ENCODE peak calls at places on chromosomes 5 and 9, in ten cellular contexts. K, L, W, X, C, Q, D, V, H and T are unnamed samples. For H3K4me1, the result is how much of the 10 kb centered on the place peaks cover.

GRCh38 chr9:6833518-6834192 is 75.9 kb downstream of the KDM4C start:
- DNase-seq in K (no peak), L (no peak), W (no peak), X (no peak), C (peak), Q (no peak), D (no peak), V (no peak), H (no peak), T (no peak)

GRCh38 chr5:1515311-1515920 is 8.3 kb downstream of the LPCAT1 start:
- DNase-seq in K (peak), L (no peak), W (no peak), X (peak), C (no peak), Q (peak), D (no peak), V (no peak), H (no peak), T (no peak)

GRCh38 chr9:126935630-126936029 is 21.0 kb downstream of the RALGPS1 start:
- DNase-seq in K (no peak), L (no peak), W (no peak), X (no peak), C (peak), Q (no peak), D (no peak), V (no peak), H (no peak), T (no peak)

GRCh38 chr5:35803221-35803651 is 53.5 kb upstream of the IL7R start:
- DNase-seq in K (no peak), L (peak), W (peak), X (no peak), C (peak), Q (no peak), D (no peak), V (no peak), H (no peak), T (peak)

GRCh38 chr5:180026320-180026719 is 45.2 kb downstream of the RNF130 start:
- DNase-seq in K (no peak), L (no peak), W (no peak), X (no peak), C (peak), Q (no peak), D (no peak), V (no peak), H (peak), T (no peak)

GRCh38 chr9:137369911-137370630 is 52.9 kb downstream of the EXD3 start:
- DNase-seq in K (no peak), L (no peak), W (no peak), X (no peak), C (no peak), Q (no peak), D (no peak), V (no peak), H (no peak), T (no peak)

GRCh38 chr5:82793808-82794419 is 283.3 kb downstream of the TMEM167A start:
- DNase-seq in K (no peak), L (peak), W (peak), X (peak), C (peak), Q (no peak), D (peak), V (no peak), H (no peak), T (peak)

GRCh38 chr9:69964446-69964845 is 79.2 kb upstream of the MAMDC2 start:
- DNase-seq in K (no peak), L (no peak), W (no peak), X (no peak), C (no peak), Q (no peak), D (no peak), V (no peak), H (no peak), T (no peak)

GRCh38 chr5:175444060-175444904 is at the start of gene DRD1:
- DNase-seq in K (peak), L (peak), W (peak), X (peak), C (peak), Q (no peak), D (no peak), V (no peak), H (peak), T (peak)

GRCh38 chr5:107456281-107456715 is 214.4 kb downstream of the EFNA5 start:
- DNase-seq in K (no peak), L (no peak), W (no peak), X (no peak), C (no peak), Q (no peak), D (no peak), V (no peak), H (peak), T (no peak)

GRCh38 chr9:126233175-126233574 is 93.5 kb upstream of the MVB12B start:
- DNase-seq in K (no peak), L (no peak), W (no peak), X (no peak), C (no peak), Q (no peak), D (no peak), V (no peak), H (no peak), T (no peak)

GRCh38 chr9:127018935-127019334 is 103.5 kb downstream of the ANGPTL2 start:
- DNase-seq in K (no peak), L (no peak), W (no peak), X (no peak), C (peak), Q (no peak), D (no peak), V (no peak), H (no peak), T (no peak)

GRCh38 chr5:36422957-36423356 is 121.3 kb upstream of the RANBP3L start:
- DNase-seq in K (no peak), L (peak), W (no peak), X (no peak), C (peak), Q (no peak), D (no peak), V (peak), H (peak), T (no peak)

GRCh38 chr9:107890921-107891465 is 401.4 kb upstream of the KLF4 start:
- DNase-seq in K (no peak), L (no peak), W (no peak), X (no peak), C (peak), Q (no peak), D (no peak), V (no peak), H (peak), T (no peak)

GRCh38 chr5:169429044-169429443 is 128.1 kb upstream of the SLIT3 start:
- DNase-seq in K (peak), L (no peak), W (no peak), X (no peak), C (peak), Q (no peak), D (no peak), V (no peak), H (no peak), T (no peak)

GRCh38 chr5:127568166-127568565 is 50.7 kb downstream of the PRRC1 start:
- DNase-seq in K (no peak), L (no peak), W (no peak), X (no peak), C (no peak), Q (no peak), D (no peak), V (no peak), H (no peak), T (no peak)

GRCh38 chr5:74916831-74917710 is 50.9 kb upstream of the FAM169A start:
- DNase-seq in K (no peak), L (no peak), W (no peak), X (no peak), C (peak), Q (no peak), D (no peak), V (peak), H (peak), T (no peak)

GRCh38 chr5:115096034-115096769 is 73.5 kb downstream of the TRIM36 start:
- DNase-seq in K (no peak), L (peak), W (no peak), X (no peak), C (no peak), Q (no peak), D (no peak), V (no peak), H (no peak), T (no peak)

GRCh38 chr9:114893622-114894021 is 36.8 kb downstream of the TNFSF8 start:
- DNase-seq in K (no peak), L (no peak), W (no peak), X (no peak), C (peak), Q (no peak), D (no peak), V (peak), H (peak), T (no peak)

GRCh38 chr5:32232441-32233219 is 58.5 kb upstream of the GOLPH3 start:
- DNase-seq in K (peak), L (peak), W (peak), X (peak), C (peak), Q (peak), D (peak), V (peak), H (peak), T (peak)

GRCh38 chr9:107249131-107249533 is 33.9 kb upstream of the RAD23B start:
- DNase-seq in K (no peak), L (no peak), W (peak), X (no peak), C (peak), Q (no peak), D (no peak), V (peak), H (peak), T (no peak)

GRCh38 chr5:167271061-167271460 is 1020.4 kb upstream of the WWC1 start:
- DNase-seq in K (no peak), L (no peak), W (no peak), X (no peak), C (no peak), Q (no peak), D (no peak), V (no peak), H (no peak), T (no peak)

GRCh38 chr9:19935422-19935821 is 146.6 kb upstream of the SLC24A2 start:
- DNase-seq in K (no peak), L (no peak), W (no peak), X (no peak), C (no peak), Q (no peak), D (no peak), V (no peak), H (no peak), T (no peak)

GRCh38 chr9:116027511-116027910 is 126.1 kb upstream of the PAPPA start:
- DNase-seq in K (no peak), L (peak), W (no peak), X (no peak), C (peak), Q (no peak), D (no peak), V (no peak), H (peak), T (no peak)

GRCh38 chr9:69564557-69564956 is 107.6 kb downstream of the APBA1 start:
- DNase-seq in K (no peak), L (no peak), W (no peak), X (no peak), C (peak), Q (no peak), D (no peak), V (no peak), H (no peak), T (no peak)

GRCh38 chr9:98880311-98881015 is 63.2 kb upstream of the COL15A1 start:
- DNase-seq in K (peak), L (no peak), W (no peak), X (no peak), C (no peak), Q (peak), D (no peak), V (no peak), H (no peak), T (no peak)

GRCh38 chr5:132103380-132103951 is 29.9 kb downstream of the CSF2 start:
- DNase-seq in K (peak), L (peak), W (no peak), X (peak), C (peak), Q (peak), D (peak), V (peak), H (peak), T (peak)

GRCh38 chr5:129899454-129899853 is 4.8 kb upstream of the CHSY3 start:
- DNase-seq in K (no peak), L (no peak), W (no peak), X (no peak), C (peak), Q (no peak), D (no peak), V (no peak), H (peak), T (no peak)

GRCh38 chr5:151076616-151077015 is 4.2 kb downstream of the TNIP1 start:
- DNase-seq in K (no peak), L (no peak), W (no peak), X (no peak), C (no peak), Q (no peak), D (no peak), V (no peak), H (no peak), T (no peak)

GRCh38 chr5:168300377-168301182 is 9.1 kb downstream of the WWC1 start:
- DNase-seq in K (no peak), L (no peak), W (peak), X (no peak), C (no peak), Q (no peak), D (no peak), V (no peak), H (no peak), T (no peak)

GRCh38 chr5:137370096-137370495 is 129.0 kb downstream of the SPOCK1 start:
- DNase-seq in K (no peak), L (no peak), W (no peak), X (no peak), C (peak), Q (no peak), D (no peak), V (no peak), H (no peak), T (no peak)

GRCh38 chr9:137406085-137406773 is 16.7 kb downstream of the EXD3 start:
- DNase-seq in K (no peak), L (no peak), W (no peak), X (no peak), C (no peak), Q (no peak), D (no peak), V (no peak), H (no peak), T (no peak)

GRCh38 chr9:34375901-34376595 is 650 bp downstream of the MYORG start:
- DNase-seq in K (peak), L (peak), W (peak), X (peak), C (peak), Q (peak), D (no peak), V (peak), H (peak), T (peak)

GRCh38 chr5:112685929-112686328 is 51.8 kb upstream of the APC start:
- DNase-seq in K (no peak), L (no peak), W (no peak), X (no peak), C (peak), Q (no peak), D (no peak), V (no peak), H (no peak), T (no peak)

GRCh38 chr9:18379073-18379811 is 94.7 kb upstream of the ADAMTSL1 start:
- DNase-seq in K (no peak), L (no peak), W (peak), X (no peak), C (peak), Q (no peak), D (no peak), V (peak), H (peak), T (no peak)

DNA sequence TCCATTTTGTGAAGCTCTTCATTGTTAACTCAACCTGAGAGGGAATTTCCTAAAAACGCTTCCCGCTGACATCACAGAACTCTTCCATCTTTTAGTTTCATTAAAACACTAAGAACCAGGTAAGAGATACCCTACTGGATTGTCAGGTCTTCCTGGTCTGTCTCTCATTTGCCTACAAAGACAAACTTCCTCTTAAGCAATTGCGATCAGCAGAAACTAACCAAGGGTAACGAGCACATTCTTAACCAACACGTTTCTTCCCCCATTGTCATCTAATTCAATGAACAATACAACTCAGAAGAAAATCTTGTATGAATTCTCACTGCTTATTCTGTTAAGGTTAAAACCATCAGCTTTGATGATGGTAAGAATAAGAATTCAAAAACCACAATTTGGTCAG is 6.6 kb downstream of the FBXW11 start:
- DNase-seq in K (no peak), L (no peak), W (no peak), X (no peak), C (no peak), Q (no peak), D (no peak), V (no peak), H (no peak), T (no peak)
- H3K4me1 ChIP-seq in K (under half), L (under half), W (half or more), X (under half), C (under half), Q (half or more), D (under half), V (under half), H (under half), T (under half)

DNA sequence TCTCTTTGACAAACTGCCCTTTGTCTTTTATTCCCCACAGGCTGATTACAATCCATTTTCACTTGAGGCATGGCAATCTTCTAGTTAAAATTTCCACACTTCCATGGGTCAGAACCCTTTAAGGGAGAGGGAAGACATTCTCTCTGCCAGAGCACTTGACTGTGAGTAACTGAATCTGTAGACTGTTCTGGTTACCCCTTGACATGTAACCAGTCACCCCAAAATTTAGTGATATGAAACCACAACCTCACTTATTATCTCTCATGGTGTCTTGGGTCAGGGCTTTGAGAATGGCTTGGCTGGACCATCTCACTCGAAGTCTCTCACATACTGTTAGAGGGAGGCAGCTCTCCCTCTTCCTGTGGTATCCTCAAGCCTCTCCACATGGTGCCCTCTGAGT is 14.0 kb downstream of the ITGA2 start:
- DNase-seq in K (no peak), L (no peak), W (no peak), X (no peak), C (no peak), Q (no peak), D (no peak), V (no peak), H (no peak), T (no peak)
- H3K4me1 ChIP-seq in K (under half), L (under half), W (under half), X (under half), C (half or more), Q (under half), D (under half), V (under half), H (under half), T (under half)

GRCh38 chr5:14266171-14266570 is 123.0 kb downstream of the TRIO start:
- DNase-seq in K (no peak), L (no peak), W (no peak), X (no peak), C (peak), Q (no peak), D (no peak), V (no peak), H (no peak), T (no peak)

GRCh38 chr5:14267166-14267838 is 124.2 kb downstream of the TRIO start:
- DNase-seq in K (no peak), L (peak), W (no peak), X (no peak), C (no peak), Q (no peak), D (no peak), V (peak), H (no peak), T (no peak)

GRCh38 chr5:14268236-14268701 is 125.1 kb downstream of the TRIO start:
- DNase-seq in K (no peak), L (peak), W (no peak), X (no peak), C (peak), Q (peak), D (peak), V (peak), H (peak), T (peak)

GRCh38 chr5:14265574-14265973 is 122.4 kb downstream of the TRIO start:
- DNase-seq in K (no peak), L (no peak), W (no peak), X (no peak), C (peak), Q (no peak), D (peak), V (peak), H (peak), T (no peak)

DNA sequence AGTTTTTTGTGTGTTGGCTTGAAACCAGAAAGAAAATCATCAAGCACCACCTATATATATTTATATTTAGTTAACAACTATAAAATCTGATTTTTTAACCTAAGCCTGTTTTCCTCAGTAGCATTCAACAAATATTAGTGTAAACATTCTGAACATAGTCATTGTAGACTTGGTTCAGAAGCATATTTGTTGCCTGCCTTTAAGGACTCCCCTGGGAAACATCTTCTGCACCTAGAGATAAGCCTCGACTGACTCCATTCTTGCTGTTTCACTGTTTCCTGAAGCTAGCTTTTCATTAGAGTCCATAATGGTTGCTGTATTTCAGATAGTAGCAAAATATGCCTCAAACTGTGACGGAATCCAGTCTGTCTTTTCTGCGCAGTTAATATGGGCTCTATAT is 123.5 kb downstream of the TRIO start:
- DNase-seq in K (no peak), L (peak), W (no peak), X (no peak), C (peak), Q (no peak), D (no peak), V (no peak), H (no peak), T (no peak)
- H3K4me1 ChIP-seq in K (under half), L (half or more), W (under half), X (under half), C (half or more), Q (half or more), D (half or more), V (half or more), H (half or more), T (half or more)

DNA sequence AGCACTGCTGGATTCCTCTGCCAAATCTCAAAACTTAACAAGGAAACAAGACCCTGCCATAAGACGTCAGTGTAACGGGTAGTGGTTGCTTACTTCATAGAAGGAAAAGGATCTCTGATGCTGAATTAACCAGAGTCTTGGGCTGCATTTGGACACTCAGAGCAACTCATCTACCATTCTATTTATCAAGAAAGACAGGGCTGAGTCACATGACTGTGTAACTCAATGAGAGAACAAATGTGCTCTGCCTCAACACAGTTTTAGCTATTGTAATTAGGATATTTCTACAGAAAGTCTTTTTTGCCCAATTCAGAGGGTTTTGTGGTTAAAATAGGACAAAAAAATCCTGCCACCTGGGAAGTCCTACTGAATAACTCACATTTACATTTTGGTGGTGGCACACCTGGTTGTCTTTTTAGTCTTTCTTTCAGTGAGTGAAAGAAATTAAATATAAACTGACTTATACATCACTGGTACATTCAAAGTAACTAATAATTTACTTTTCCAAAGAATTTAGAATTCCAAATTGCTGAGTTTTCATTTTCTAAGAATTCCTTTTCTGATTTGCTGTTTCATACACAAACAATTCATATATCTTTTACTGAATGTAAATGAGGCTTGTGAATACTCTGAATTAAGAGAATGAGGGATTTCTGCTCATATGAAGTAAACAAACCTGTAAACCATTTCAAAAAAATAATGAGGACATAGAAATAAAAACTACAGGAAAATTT is 104.4 kb downstream of the MPDZ start:
- DNase-seq in K (no peak), L (no peak), W (no peak), X (no peak), C (no peak), Q (no peak), D (no peak), V (no peak), H (no peak), T (no peak)
- H3K4me1 ChIP-seq in K (under half), L (under half), W (under half), X (under half), C (under half), Q (under half), D (under half), V (under half), H (under half), T (under half)

GRCh38 chr9:130448771-130449170 is 4.0 kb downstream of the ASS1 start:
- DNase-seq in K (no peak), L (no peak), W (no peak), X (no peak), C (no peak), Q (no peak), D (no peak), V (no peak), H (no peak), T (no peak)
- H3K4me1 ChIP-seq in K (half or more), L (under half), W (under half), X (half or more), C (under half), Q (half or more), D (under half), V (under half), H (under half), T (half or more)

GRCh38 chr9:110128664-110129329 is 79.2 kb downstream of the C9orf152 start:
- DNase-seq in K (no peak), L (no peak), W (no peak), X (no peak), C (no peak), Q (no peak), D (no peak), V (no peak), H (no peak), T (no peak)
- H3K4me1 ChIP-seq in K (half or more), L (under half), W (half or more), X (under half), C (under half), Q (half or more), D (under half), V (under half), H (half or more), T (under half)